ENCODE peak calls at places on chromosome 22, in nine cellular contexts. One of them, this sample, is unnamed.

GRCh38 chr22:36853407-36854099 is 7.3 kb upstream of the NCF4 start:
- DNase-seq in fibroblast of pulmonary artery: peak
- DNase-seq in esophagus squamous epithelium: peak
- DNase-seq in astrocyte of the cerebellum: no peak
- DNase-seq in GM20000: peak
- DNase-seq in activated CD8-positive, alpha-beta T cell treated with anti-CD3 and anti-CD28 coated beads for 36 hours: peak
- DNase-seq in astrocyte: no peak
- DNase-seq in PC-9: peak
- DNase-seq in IMR-90: peak
- DNase-seq in this sample: peak

GRCh38 chr22:44542561-44543222 is 44.7 kb upstream of the RTL6 start:
- DNase-seq in astrocyte of the cerebellum: no peak
- DNase-seq in fibroblast of pulmonary artery: no peak
- DNase-seq in esophagus squamous epithelium: no peak
- DNase-seq in PC-9: no peak
- DNase-seq in GM20000: no peak
- DNase-seq in astrocyte: no peak
- DNase-seq in activated CD8-positive, alpha-beta T cell treated with anti-CD3 and anti-CD28 coated beads for 36 hours: no peak
- DNase-seq in IMR-90: no peak
- DNase-seq in this sample: no peak

GRCh38 chr22:31346733-31347250 is 646 bp upstream of the PATZ1 start:
- DNase-seq in GM20000: peak
- DNase-seq in esophagus squamous epithelium: no peak
- DNase-seq in PC-9: peak
- DNase-seq in astrocyte of the cerebellum: no peak
- DNase-seq in IMR-90: peak
- DNase-seq in activated CD8-positive, alpha-beta T cell treated with anti-CD3 and anti-CD28 coated beads for 36 hours: peak
- DNase-seq in astrocyte: peak
- DNase-seq in fibroblast of pulmonary artery: peak
- DNase-seq in this sample: peak

GRCh38 chr22:17633998-17634323 is 4.6 kb upstream of the BCL2L13 start:
- DNase-seq in activated CD8-positive, alpha-beta T cell treated with anti-CD3 and anti-CD28 coated beads for 36 hours: no peak
- DNase-seq in astrocyte of the cerebellum: no peak
- DNase-seq in IMR-90: no peak
- DNase-seq in fibroblast of pulmonary artery: no peak
- DNase-seq in astrocyte: no peak
- DNase-seq in GM20000: no peak
- DNase-seq in PC-9: no peak
- DNase-seq in esophagus squamous epithelium: no peak
- DNase-seq in this sample: no peak

GRCh38 chr22:35541254-35541748 is 670 bp downstream of the RASD2 start:
- DNase-seq in PC-9: peak
- DNase-seq in GM20000: no peak
- DNase-seq in IMR-90: no peak
- DNase-seq in activated CD8-positive, alpha-beta T cell treated with anti-CD3 and anti-CD28 coated beads for 36 hours: no peak
- DNase-seq in esophagus squamous epithelium: no peak
- DNase-seq in astrocyte: no peak
- DNase-seq in astrocyte of the cerebellum: no peak
- DNase-seq in fibroblast of pulmonary artery: no peak
- DNase-seq in this sample: no peak

GRCh38 chr22:40120783-40121182 is 56.9 kb upstream of the TNRC6B start:
- DNase-seq in PC-9: no peak
- DNase-seq in activated CD8-positive, alpha-beta T cell treated with anti-CD3 and anti-CD28 coated beads for 36 hours: no peak
- DNase-seq in esophagus squamous epithelium: no peak
- DNase-seq in IMR-90: no peak
- DNase-seq in fibroblast of pulmonary artery: no peak
- DNase-seq in astrocyte of the cerebellum: no peak
- DNase-seq in GM20000: no peak
- DNase-seq in astrocyte: no peak
- DNase-seq in this sample: no peak

GRCh38 chr22:49097171-49097925 is 730.3 kb downstream of the BRD1 start:
- DNase-seq in IMR-90: no peak
- DNase-seq in activated CD8-positive, alpha-beta T cell treated with anti-CD3 and anti-CD28 coated beads for 36 hours: no peak
- DNase-seq in esophagus squamous epithelium: no peak
- DNase-seq in PC-9: no peak
- DNase-seq in GM20000: no peak
- DNase-seq in astrocyte of the cerebellum: no peak
- DNase-seq in astrocyte: no peak
- DNase-seq in fibroblast of pulmonary artery: no peak
- DNase-seq in this sample: no peak

GRCh38 chr22:36743011-36743410 is 32.9 kb downstream of the IFT27 start:
- DNase-seq in astrocyte of the cerebellum: no peak
- DNase-seq in esophagus squamous epithelium: no peak
- DNase-seq in PC-9: no peak
- DNase-seq in activated CD8-positive, alpha-beta T cell treated with anti-CD3 and anti-CD28 coated beads for 36 hours: no peak
- DNase-seq in IMR-90: no peak
- DNase-seq in astrocyte: no peak
- DNase-seq in fibroblast of pulmonary artery: no peak
- DNase-seq in GM20000: no peak
- DNase-seq in this sample: no peak

GRCh38 chr22:48724899-48725298 is 1102.8 kb downstream of the BRD1 start:
- DNase-seq in IMR-90: no peak
- DNase-seq in PC-9: no peak
- DNase-seq in esophagus squamous epithelium: no peak
- DNase-seq in GM20000: no peak
- DNase-seq in astrocyte: no peak
- DNase-seq in astrocyte of the cerebellum: no peak
- DNase-seq in fibroblast of pulmonary artery: no peak
- DNase-seq in activated CD8-positive, alpha-beta T cell treated with anti-CD3 and anti-CD28 coated beads for 36 hours: no peak
- DNase-seq in this sample: no peak

GRCh38 chr22:31229402-31230140 is 17.5 kb downstream of the LIMK2 start:
- DNase-seq in esophagus squamous epithelium: no peak
- DNase-seq in fibroblast of pulmonary artery: peak
- DNase-seq in activated CD8-positive, alpha-beta T cell treated with anti-CD3 and anti-CD28 coated beads for 36 hours: no peak
- DNase-seq in IMR-90: peak
- DNase-seq in PC-9: no peak
- DNase-seq in astrocyte: peak
- DNase-seq in GM20000: no peak
- DNase-seq in astrocyte of the cerebellum: no peak
- DNase-seq in this sample: no peak

GRCh38 chr22:17808688-17809403 is 34.6 kb upstream of the BID start:
- DNase-seq in astrocyte of the cerebellum: no peak
- DNase-seq in activated CD8-positive, alpha-beta T cell treated with anti-CD3 and anti-CD28 coated beads for 36 hours: no peak
- DNase-seq in astrocyte: no peak
- DNase-seq in PC-9: no peak
- DNase-seq in GM20000: no peak
- DNase-seq in esophagus squamous epithelium: no peak
- DNase-seq in fibroblast of pulmonary artery: peak
- DNase-seq in IMR-90: peak
- DNase-seq in this sample: no peak

GRCh38 chr22:29997516-29997915 is 82.7 kb upstream of the HORMAD2 start:
- DNase-seq in PC-9: no peak
- DNase-seq in IMR-90: no peak
- DNase-seq in esophagus squamous epithelium: no peak
- DNase-seq in activated CD8-positive, alpha-beta T cell treated with anti-CD3 and anti-CD28 coated beads for 36 hours: no peak
- DNase-seq in GM20000: no peak
- DNase-seq in fibroblast of pulmonary artery: no peak
- DNase-seq in astrocyte: no peak
- DNase-seq in astrocyte of the cerebellum: no peak
- DNase-seq in this sample: no peak

GRCh38 chr22:30001459-30001858 is 78.8 kb upstream of the HORMAD2 start:
- DNase-seq in GM20000: no peak
- DNase-seq in astrocyte: no peak
- DNase-seq in esophagus squamous epithelium: no peak
- DNase-seq in astrocyte of the cerebellum: no peak
- DNase-seq in IMR-90: no peak
- DNase-seq in PC-9: no peak
- DNase-seq in activated CD8-positive, alpha-beta T cell treated with anti-CD3 and anti-CD28 coated beads for 36 hours: no peak
- DNase-seq in fibroblast of pulmonary artery: no peak
- DNase-seq in this sample: no peak

GRCh38 chr22:29994941-29995340 is 85.3 kb upstream of the HORMAD2 start:
- DNase-seq in astrocyte of the cerebellum: no peak
- DNase-seq in PC-9: no peak
- DNase-seq in IMR-90: peak
- DNase-seq in fibroblast of pulmonary artery: peak
- DNase-seq in esophagus squamous epithelium: no peak
- DNase-seq in activated CD8-positive, alpha-beta T cell treated with anti-CD3 and anti-CD28 coated beads for 36 hours: no peak
- DNase-seq in GM20000: no peak
- DNase-seq in astrocyte: peak
- DNase-seq in this sample: no peak

GRCh38 chr22:30000566-30000965 is 79.7 kb upstream of the HORMAD2 start:
- DNase-seq in fibroblast of pulmonary artery: no peak
- DNase-seq in PC-9: no peak
- DNase-seq in GM20000: no peak
- DNase-seq in astrocyte: peak
- DNase-seq in esophagus squamous epithelium: no peak
- DNase-seq in astrocyte of the cerebellum: no peak
- DNase-seq in activated CD8-positive, alpha-beta T cell treated with anti-CD3 and anti-CD28 coated beads for 36 hours: peak
- DNase-seq in IMR-90: peak
- DNase-seq in this sample: no peak

GRCh38 chr22:29998627-29999026 is 81.6 kb upstream of the HORMAD2 start:
- DNase-seq in activated CD8-positive, alpha-beta T cell treated with anti-CD3 and anti-CD28 coated beads for 36 hours: no peak
- DNase-seq in astrocyte: no peak
- DNase-seq in IMR-90: no peak
- DNase-seq in PC-9: no peak
- DNase-seq in fibroblast of pulmonary artery: peak
- DNase-seq in GM20000: no peak
- DNase-seq in astrocyte of the cerebellum: no peak
- DNase-seq in esophagus squamous epithelium: no peak
- DNase-seq in this sample: no peak
- TF ChIP-seq CTCF in activated CD8-positive, alpha-beta T cell treated with anti-CD3 and anti-CD28 coated beads for 36 hours: no peak
- TF ChIP-seq CTCF in astrocyte: no peak
- TF ChIP-seq CTCF in IMR-90: no peak
- TF ChIP-seq CTCF in PC-9: no peak
- TF ChIP-seq CTCF in fibroblast of pulmonary artery: peak
- TF ChIP-seq CTCF in GM20000: no peak
- TF ChIP-seq CTCF in astrocyte of the cerebellum: no peak
- TF ChIP-seq CTCF in esophagus squamous epithelium: peak
- TF ChIP-seq CTCF in this sample: no peak

GRCh38 chr22:46761017-46761416 is 1.4 kb upstream of the TBC1D22A start:
- DNase-seq in activated CD8-positive, alpha-beta T cell treated with anti-CD3 and anti-CD28 coated beads for 36 hours: no peak
- DNase-seq in astrocyte: no peak
- DNase-seq in astrocyte of the cerebellum: no peak
- DNase-seq in IMR-90: no peak
- DNase-seq in GM20000: no peak
- DNase-seq in fibroblast of pulmonary artery: no peak
- DNase-seq in esophagus squamous epithelium: no peak
- DNase-seq in PC-9: no peak
- DNase-seq in this sample: no peak

GRCh38 chr22:46761539-46762237 is 762 bp upstream of the TBC1D22A start:
- DNase-seq in PC-9: no peak
- DNase-seq in astrocyte of the cerebellum: no peak
- DNase-seq in astrocyte: no peak
- DNase-seq in activated CD8-positive, alpha-beta T cell treated with anti-CD3 and anti-CD28 coated beads for 36 hours: peak
- DNase-seq in IMR-90: peak
- DNase-seq in esophagus squamous epithelium: no peak
- DNase-seq in fibroblast of pulmonary artery: no peak
- DNase-seq in GM20000: no peak
- DNase-seq in this sample: no peak

GRCh38 chr22:46763051-46763705 is 728 bp downstream of the TBC1D22A start:
- DNase-seq in esophagus squamous epithelium: no peak
- DNase-seq in GM20000: peak
- DNase-seq in astrocyte: no peak
- DNase-seq in PC-9: no peak
- DNase-seq in fibroblast of pulmonary artery: peak
- DNase-seq in activated CD8-positive, alpha-beta T cell treated with anti-CD3 and anti-CD28 coated beads for 36 hours: peak
- DNase-seq in astrocyte of the cerebellum: no peak
- DNase-seq in IMR-90: peak
- DNase-seq in this sample: peak

GRCh38 chr22:46764140-46764680 is 1.8 kb downstream of the TBC1D22A start:
- DNase-seq in IMR-90: peak
- DNase-seq in astrocyte: no peak
- DNase-seq in astrocyte of the cerebellum: no peak
- DNase-seq in PC-9: no peak
- DNase-seq in activated CD8-positive, alpha-beta T cell treated with anti-CD3 and anti-CD28 coated beads for 36 hours: no peak
- DNase-seq in fibroblast of pulmonary artery: no peak
- DNase-seq in GM20000: peak
- DNase-seq in esophagus squamous epithelium: no peak
- DNase-seq in this sample: no peak

GRCh38 chr22:46762238-46763050 is at the start of gene TBC1D22A:
- DNase-seq in PC-9: peak
- DNase-seq in astrocyte of the cerebellum: peak
- DNase-seq in activated CD8-positive, alpha-beta T cell treated with anti-CD3 and anti-CD28 coated beads for 36 hours: peak
- DNase-seq in esophagus squamous epithelium: peak
- DNase-seq in astrocyte: peak
- DNase-seq in fibroblast of pulmonary artery: peak
- DNase-seq in GM20000: peak
- DNase-seq in IMR-90: peak
- DNase-seq in this sample: peak
- TF ChIP-seq CTCF in PC-9: no peak
- TF ChIP-seq CTCF in astrocyte of the cerebellum: no peak
- TF ChIP-seq CTCF in activated CD8-positive, alpha-beta T cell treated with anti-CD3 and anti-CD28 coated beads for 36 hours: no peak
- TF ChIP-seq CTCF in esophagus squamous epithelium: peak
- TF ChIP-seq CTCF in astrocyte: no peak
- TF ChIP-seq CTCF in fibroblast of pulmonary artery: no peak
- TF ChIP-seq CTCF in GM20000: no peak
- TF ChIP-seq CTCF in IMR-90: no peak
- TF ChIP-seq CTCF in this sample: no peak

DNA sequence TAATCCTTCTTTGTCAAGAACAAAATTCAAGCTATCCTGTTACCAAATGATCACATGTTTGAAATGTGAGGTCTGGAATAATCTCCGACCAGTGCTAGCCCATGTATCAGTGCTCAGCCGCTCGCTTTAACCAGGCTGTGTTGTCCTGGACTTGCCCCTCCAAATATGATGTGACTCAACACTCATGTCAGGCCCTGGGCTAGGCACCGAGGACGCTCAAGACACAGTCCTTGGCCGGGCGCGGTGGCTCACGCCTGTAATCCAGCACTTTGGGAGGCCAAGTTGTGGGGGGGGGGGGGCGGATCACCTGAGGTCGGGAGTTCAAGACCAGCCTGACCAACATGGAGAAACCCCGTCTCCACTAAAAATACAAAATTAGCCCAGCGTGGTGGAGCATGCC is 54.1 kb upstream of the WNT7B start:
- DNase-seq in fibroblast of pulmonary artery: no peak
- DNase-seq in IMR-90: no peak
- DNase-seq in PC-9: no peak
- DNase-seq in astrocyte: no peak
- DNase-seq in GM20000: no peak
- DNase-seq in astrocyte of the cerebellum: no peak
- DNase-seq in esophagus squamous epithelium: no peak
- DNase-seq in activated CD8-positive, alpha-beta T cell treated with anti-CD3 and anti-CD28 coated beads for 36 hours: no peak
- DNase-seq in this sample: no peak
- TF ChIP-seq CTCF in fibroblast of pulmonary artery: no peak
- TF ChIP-seq CTCF in IMR-90: no peak
- TF ChIP-seq CTCF in PC-9: no peak
- TF ChIP-seq CTCF in astrocyte: no peak
- TF ChIP-seq CTCF in GM20000: no peak
- TF ChIP-seq CTCF in astrocyte of the cerebellum: no peak
- TF ChIP-seq CTCF in esophagus squamous epithelium: no peak
- TF ChIP-seq CTCF in activated CD8-positive, alpha-beta T cell treated with anti-CD3 and anti-CD28 coated beads for 36 hours: no peak
- TF ChIP-seq CTCF in this sample: no peak

GRCh38 chr22:26674211-26675190 is 17.1 kb downstream of the MIAT start:
- DNase-seq in esophagus squamous epithelium: no peak
- DNase-seq in IMR-90: no peak
- DNase-seq in fibroblast of pulmonary artery: no peak
- DNase-seq in astrocyte of the cerebellum: no peak
- DNase-seq in GM20000: peak
- DNase-seq in activated CD8-positive, alpha-beta T cell treated with anti-CD3 and anti-CD28 coated beads for 36 hours: peak
- DNase-seq in PC-9: no peak
- DNase-seq in astrocyte: no peak
- DNase-seq in this sample: no peak
- TF ChIP-seq CTCF in esophagus squamous epithelium: no peak
- TF ChIP-seq CTCF in IMR-90: no peak
- TF ChIP-seq CTCF in fibroblast of pulmonary artery: no peak
- TF ChIP-seq CTCF in astrocyte of the cerebellum: no peak
- TF ChIP-seq CTCF in GM20000: no peak
- TF ChIP-seq CTCF in activated CD8-positive, alpha-beta T cell treated with anti-CD3 and anti-CD28 coated beads for 36 hours: no peak
- TF ChIP-seq CTCF in PC-9: no peak
- TF ChIP-seq CTCF in astrocyte: no peak
- TF ChIP-seq CTCF in this sample: no peak

This sample was measured in GM13976.